ENCODE peak calls at places on chromosome 17, in seven cellular contexts. K is A549, N is GM13977, Q is dorsolateral prefrontal cortex, A is amniotic epithelial cell, Y is HTR-8/SVneo, J is NCI-H1417 treated with DMSO at 0.1 percent for 48 hours. D is an unnamed sample.

GRCh38 chr17:28916302-28916934 is 13.5 kb upstream of the DHRS13 start:
- DNase-seq in K (peak), N (peak), Q (peak), A (peak), Y (no peak), J (no peak), D (peak)

GRCh38 chr17:292531-293382 is 59.9 kb downstream of the RPH3AL start:
- DNase-seq in K (no peak), N (no peak), Q (no peak), A (no peak), Y (no peak), J (no peak), D (no peak)

GRCh38 chr17:50051082-50051576 is 4.8 kb upstream of the ITGA3 start:
- DNase-seq in K (peak), N (no peak), Q (no peak), A (peak), Y (peak), J (no peak), D (peak)

GRCh38 chr17:81808778-81809555 is 5.0 kb downstream of the GCGR start:
- DNase-seq in K (no peak), N (no peak), Q (no peak), A (no peak), Y (no peak), J (no peak), D (no peak)

GRCh38 chr17:78219396-78220150 is 5.5 kb downstream of the BIRC5 start:
- DNase-seq in K (no peak), N (no peak), Q (no peak), A (no peak), Y (no peak), J (no peak), D (no peak)

GRCh38 chr17:82734987-82735866 is at the start of gene FN3K:
- DNase-seq in K (peak), N (peak), Q (peak), A (peak), Y (peak), J (no peak), D (peak)

GRCh38 chr17:38925263-38925995 is at the start of gene LASP1NB:
- DNase-seq in K (no peak), N (no peak), Q (peak), A (peak), Y (no peak), J (no peak), D (no peak)

GRCh38 chr17:45715787-45716186 is 68.3 kb upstream of the CRHR1 start:
- DNase-seq in K (no peak), N (no peak), Q (no peak), A (no peak), Y (no peak), J (no peak), D (no peak)

GRCh38 chr17:40605301-40605700 is 40.0 kb upstream of the CCR7 start:
- DNase-seq in K (no peak), N (no peak), Q (no peak), A (no peak), Y (no peak), J (no peak), D (no peak)

GRCh38 chr17:44990994-44991393 is 22.9 kb upstream of the C1QL1 start:
- DNase-seq in K (no peak), N (no peak), Q (no peak), A (no peak), Y (no peak), J (no peak), D (no peak)

GRCh38 chr17:32452281-32452680 is 8.0 kb downstream of the PSMD11 start:
- DNase-seq in K (no peak), N (no peak), Q (no peak), A (no peak), Y (no peak), J (no peak), D (no peak)

GRCh38 chr17:68700391-68700790 is 99.2 kb upstream of the FAM20A start:
- DNase-seq in K (no peak), N (no peak), Q (no peak), A (peak), Y (no peak), J (no peak), D (peak)

GRCh38 chr17:21513012-21513570 is 136.9 kb downstream of the KCNJ12 start:
- DNase-seq in K (peak), N (peak), Q (peak), A (peak), Y (peak), J (no peak), D (peak)

GRCh38 chr17:65531508-65532431 is 29.7 kb downstream of the AXIN2 start:
- DNase-seq in K (no peak), N (no peak), Q (no peak), A (peak), Y (no peak), J (no peak), D (peak)

GRCh38 chr17:1640329-1641064 is 5.0 kb downstream of the SCARF1 start:
- DNase-seq in K (no peak), N (no peak), Q (peak), A (no peak), Y (no peak), J (no peak), D (no peak)

GRCh38 chr17:16943541-16944333 is 28.2 kb downstream of the TNFRSF13B start:
- DNase-seq in K (no peak), N (no peak), Q (peak), A (no peak), Y (no peak), J (no peak), D (no peak)

GRCh38 chr17:8798176-8799000 is 777 bp downstream of the MFSD6L start:
- DNase-seq in K (no peak), N (no peak), Q (no peak), A (no peak), Y (no peak), J (no peak), D (no peak)

GRCh38 chr17:51147641-51148040 is 5.7 kb upstream of the NME1 start:
- DNase-seq in K (no peak), N (no peak), Q (no peak), A (peak), Y (no peak), J (no peak), D (peak)

GRCh38 chr17:29582767-29583166 is 6.7 kb downstream of the GIT1 start:
- DNase-seq in K (no peak), N (no peak), Q (peak), A (no peak), Y (no peak), J (no peak), D (no peak)

GRCh38 chr17:72832306-72832705 is 260.2 kb downstream of the SLC39A11 start:
- DNase-seq in K (no peak), N (no peak), Q (no peak), A (no peak), Y (no peak), J (no peak), D (no peak)

GRCh38 chr17:36918260-36918691 is 19.0 kb upstream of the LHX1 start:
- DNase-seq in K (peak), N (no peak), Q (no peak), A (peak), Y (peak), J (no peak), D (no peak)

GRCh38 chr17:8659758-8660410 is 29.4 kb upstream of the MYH10 start:
- DNase-seq in K (no peak), N (no peak), Q (no peak), A (no peak), Y (no peak), J (no peak), D (no peak)

GRCh38 chr17:74646231-74646630 is 22.7 kb upstream of the CD300E start:
- DNase-seq in K (peak), N (peak), Q (no peak), A (no peak), Y (peak), J (no peak), D (peak)

GRCh38 chr17:30236807-30237206 is 1.3 kb upstream of the SLC6A4 start:
- DNase-seq in K (peak), N (peak), Q (peak), A (peak), Y (peak), J (no peak), D (peak)

D was measured in fibroblast of villous mesenchyme.